ENCODE peak calls at places on chromosomes 3 and 15, in four cellular contexts. One of them, this sample, is unnamed.

GRCh38 chr3:64214002-64214696 is 11.1 kb downstream of the PRICKLE2 start:
- DNase-seq in CD8-positive, alpha-beta T cell: no peak
- DNase-seq in lower lobe of right lung: peak; percentile 62
- DNase-seq in GM23338: no peak
- DNase-seq in this sample: no peak

GRCh38 chr3:5423076-5423475 is 235.6 kb downstream of the EDEM1 start:
- DNase-seq in lower lobe of right lung: no peak
- DNase-seq in CD8-positive, alpha-beta T cell: no peak
- DNase-seq in GM23338: no peak
- DNase-seq in this sample: no peak

GRCh38 chr3:195460355-195460754 is 17.5 kb upstream of the ACAP2 start:
- DNase-seq in lower lobe of right lung: no peak
- DNase-seq in CD8-positive, alpha-beta T cell: no peak
- DNase-seq in GM23338: no peak
- DNase-seq in this sample: no peak

GRCh38 chr3:11976976-11977375 is 27.2 kb upstream of the SYN2 start:
- DNase-seq in GM23338: no peak
- DNase-seq in lower lobe of right lung: no peak
- DNase-seq in CD8-positive, alpha-beta T cell: no peak
- DNase-seq in this sample: no peak

GRCh38 chr3:113600418-113601185 is 68.2 kb downstream of the SIDT1 start:
- DNase-seq in lower lobe of right lung: no peak
- DNase-seq in GM23338: no peak
- DNase-seq in CD8-positive, alpha-beta T cell: no peak
- DNase-seq in this sample: no peak

GRCh38 chr3:141129049-141130038 is 78.2 kb downstream of the SPSB4 start:
- DNase-seq in CD8-positive, alpha-beta T cell: no peak
- DNase-seq in GM23338: no peak
- DNase-seq in lower lobe of right lung: no peak
- DNase-seq in this sample: no peak

GRCh38 chr3:126618760-126619159 is 36.2 kb downstream of the TXNRD3 start:
- DNase-seq in CD8-positive, alpha-beta T cell: no peak
- DNase-seq in GM23338: no peak
- DNase-seq in lower lobe of right lung: no peak
- DNase-seq in this sample: no peak

GRCh38 chr15:74628199-74628598 is 12.6 kb downstream of the CLK3 start:
- DNase-seq in GM23338: no peak
- DNase-seq in lower lobe of right lung: no peak
- DNase-seq in CD8-positive, alpha-beta T cell: no peak
- DNase-seq in this sample: no peak

GRCh38 chr3:115673860-115674259 is 50.5 kb downstream of the GAP43 start:
- DNase-seq in GM23338: no peak
- DNase-seq in lower lobe of right lung: no peak
- DNase-seq in CD8-positive, alpha-beta T cell: no peak
- DNase-seq in this sample: no peak

GRCh38 chr3:175129126-175129525 is 270.0 kb downstream of the NAALADL2 start:
- DNase-seq in lower lobe of right lung: no peak
- DNase-seq in GM23338: no peak
- DNase-seq in CD8-positive, alpha-beta T cell: no peak
- DNase-seq in this sample: no peak

GRCh38 chr3:142275856-142276255 is 50.5 kb upstream of the GK5 start:
- DNase-seq in CD8-positive, alpha-beta T cell: no peak
- DNase-seq in GM23338: no peak
- DNase-seq in lower lobe of right lung: no peak
- DNase-seq in this sample: no peak

GRCh38 chr15:44712108-44713005 is 1.0 kb downstream of the B2M start:
- DNase-seq in CD8-positive, alpha-beta T cell: peak; percentile 68
- DNase-seq in lower lobe of right lung: peak; percentile 75
- DNase-seq in GM23338: no peak
- DNase-seq in this sample: peak; percentile 49

GRCh38 chr15:73283341-73283962 is 85.3 kb downstream of the HCN4 start:
- DNase-seq in CD8-positive, alpha-beta T cell: no peak
- DNase-seq in GM23338: no peak
- DNase-seq in lower lobe of right lung: no peak
- DNase-seq in this sample: no peak

GRCh38 chr3:147809206-147809605 is 400.0 kb downstream of the ZIC1 start:
- DNase-seq in CD8-positive, alpha-beta T cell: no peak
- DNase-seq in GM23338: no peak
- DNase-seq in lower lobe of right lung: no peak
- DNase-seq in this sample: no peak

GRCh38 chr3:181933052-181933618 is 221.4 kb downstream of the SOX2 start:
- DNase-seq in CD8-positive, alpha-beta T cell: no peak
- DNase-seq in GM23338: no peak
- DNase-seq in lower lobe of right lung: no peak
- DNase-seq in this sample: no peak

GRCh38 chr3:143482106-143483088 is 362.8 kb downstream of the CHST2 start:
- DNase-seq in GM23338: no peak
- DNase-seq in lower lobe of right lung: no peak
- DNase-seq in CD8-positive, alpha-beta T cell: no peak
- DNase-seq in this sample: no peak

GRCh38 chr3:50166309-50167019 is 11.3 kb downstream of the SEMA3F start:
- DNase-seq in GM23338: no peak
- DNase-seq in lower lobe of right lung: no peak
- DNase-seq in CD8-positive, alpha-beta T cell: no peak
- DNase-seq in this sample: no peak

GRCh38 chr15:39301589-39301999 is 279.3 kb upstream of the THBS1 start:
- DNase-seq in CD8-positive, alpha-beta T cell: no peak
- DNase-seq in lower lobe of right lung: no peak
- DNase-seq in GM23338: no peak
- DNase-seq in this sample: no peak

GRCh38 chr3:173584093-173584833 is 186.7 kb downstream of the NLGN1 start:
- DNase-seq in CD8-positive, alpha-beta T cell: no peak
- DNase-seq in GM23338: peak; percentile 77
- DNase-seq in lower lobe of right lung: no peak
- DNase-seq in this sample: no peak

GRCh38 chr15:31366169-31366734 is 39.6 kb downstream of the KLF13 start:
- DNase-seq in lower lobe of right lung: peak; percentile 74
- DNase-seq in CD8-positive, alpha-beta T cell: no peak
- DNase-seq in GM23338: peak; percentile 54
- DNase-seq in this sample: no peak

GRCh38 chr3:52393131-52393807 is 51.6 kb downstream of the SEMA3G start:
- DNase-seq in GM23338: no peak
- DNase-seq in CD8-positive, alpha-beta T cell: no peak
- DNase-seq in lower lobe of right lung: peak; percentile 20
- DNase-seq in this sample: no peak

DNA sequence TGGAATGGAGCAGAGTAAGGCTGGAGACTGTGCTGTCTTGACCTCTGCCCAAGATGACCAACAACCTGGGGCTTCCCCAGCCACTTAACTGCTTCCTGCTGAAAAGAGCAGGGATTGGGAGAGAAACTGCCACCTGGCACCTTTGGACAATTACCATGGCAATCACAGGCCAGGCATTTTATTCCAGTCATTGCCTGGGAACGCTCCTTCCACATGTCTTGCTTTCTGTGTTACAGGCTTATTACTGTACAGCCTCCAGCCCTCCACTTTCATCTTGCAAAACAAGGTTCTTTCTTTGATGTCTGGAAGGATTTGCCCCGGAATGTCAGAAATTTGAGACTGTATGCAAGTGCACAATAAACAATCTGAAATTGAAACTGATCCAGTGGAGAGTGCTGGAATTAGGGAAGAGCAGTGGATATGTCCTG is 2.8 kb downstream of the PPP1R14D start:
- DNase-seq in GM23338: no peak
- DNase-seq in lower lobe of right lung: no peak
- DNase-seq in CD8-positive, alpha-beta T cell: no peak
- DNase-seq in this sample: no peak
- H3K27ac ChIP-seq in GM23338: no peak overlapping the region
- H3K27ac ChIP-seq in lower lobe of right lung: no peak overlapping the region
- H3K27ac ChIP-seq in CD8-positive, alpha-beta T cell: no peak overlapping the region
- H3K27ac ChIP-seq in this sample: no peak overlapping the region

GRCh38 chr15:33142708-33143107 is 51.8 kb downstream of the FMN1 start:
- DNase-seq in CD8-positive, alpha-beta T cell: no peak
- DNase-seq in lower lobe of right lung: no peak
- DNase-seq in GM23338: no peak
- DNase-seq in this sample: no peak
- H3K27ac ChIP-seq in CD8-positive, alpha-beta T cell: no peak overlapping the region
- H3K27ac ChIP-seq in lower lobe of right lung: no peak overlapping the region
- H3K27ac ChIP-seq in GM23338: no peak overlapping the region
- H3K27ac ChIP-seq in this sample: no peak overlapping the region

GRCh38 chr3:25469609-25470008 is 41.5 kb downstream of the RARB start:
- DNase-seq in lower lobe of right lung: no peak
- DNase-seq in CD8-positive, alpha-beta T cell: no peak
- DNase-seq in GM23338: no peak
- DNase-seq in this sample: no peak
- H3K27ac ChIP-seq in lower lobe of right lung: peak overlapping the region; percentile 9
- H3K27ac ChIP-seq in CD8-positive, alpha-beta T cell: no peak overlapping the region
- H3K27ac ChIP-seq in GM23338: no peak overlapping the region
- H3K27ac ChIP-seq in this sample: no peak overlapping the region

DNA sequence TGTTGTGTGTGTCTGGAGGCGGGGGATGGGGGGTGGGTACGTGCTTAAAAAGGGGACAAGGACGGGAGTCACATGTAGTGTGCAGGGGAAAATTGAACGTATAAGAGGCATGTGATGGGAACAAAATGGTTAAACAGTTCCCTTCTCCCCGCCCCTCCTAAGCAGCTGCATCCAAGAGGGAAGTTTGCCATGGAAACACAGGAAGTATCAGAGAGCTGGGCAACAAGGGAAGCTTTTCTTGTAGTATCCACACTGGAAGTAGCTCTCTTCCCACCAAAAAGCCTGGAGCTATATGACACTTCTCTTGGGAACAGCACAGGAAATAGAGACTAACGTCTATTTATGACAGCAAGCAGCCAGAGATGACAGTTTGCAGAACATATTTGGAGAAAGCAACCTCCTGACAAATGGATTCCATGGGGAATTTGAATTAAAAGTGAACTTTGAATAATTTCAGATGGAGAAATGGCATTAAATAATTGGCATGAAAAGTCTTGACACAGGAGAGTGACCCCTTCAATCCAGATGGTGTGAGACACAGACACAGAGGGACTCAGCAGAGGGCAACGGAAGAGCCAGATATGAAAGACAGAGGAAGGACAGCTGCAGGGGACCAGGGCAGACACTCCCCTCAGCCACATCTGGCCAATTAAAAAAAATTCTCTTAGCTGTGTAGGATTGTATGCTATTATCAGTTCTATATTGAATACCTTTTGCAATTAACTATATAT is 294.2 kb upstream of the TBL1XR1 start:
- DNase-seq in GM23338: no peak
- DNase-seq in lower lobe of right lung: no peak
- DNase-seq in CD8-positive, alpha-beta T cell: no peak
- DNase-seq in this sample: no peak
- H3K27ac ChIP-seq in GM23338: no peak overlapping the region
- H3K27ac ChIP-seq in lower lobe of right lung: no peak overlapping the region
- H3K27ac ChIP-seq in CD8-positive, alpha-beta T cell: no peak overlapping the region
- H3K27ac ChIP-seq in this sample: peak overlapping the region; percentile 98

GRCh38 chr3:152321806-152322377 is 53.2 kb downstream of the MBNL1 start:
- DNase-seq in CD8-positive, alpha-beta T cell: no peak
- DNase-seq in lower lobe of right lung: no peak
- DNase-seq in GM23338: no peak
- DNase-seq in this sample: no peak
- H3K27ac ChIP-seq in CD8-positive, alpha-beta T cell: no peak overlapping the region
- H3K27ac ChIP-seq in lower lobe of right lung: peak overlapping the region; percentile 0
- H3K27ac ChIP-seq in GM23338: no peak overlapping the region
- H3K27ac ChIP-seq in this sample: peak overlapping the region; percentile 19

GRCh38 chr3:189961525-189962161 is 159.1 kb downstream of the P3H2 start:
- DNase-seq in CD8-positive, alpha-beta T cell: peak; percentile 68
- DNase-seq in lower lobe of right lung: peak; percentile 54
- DNase-seq in GM23338: peak; percentile 94
- DNase-seq in this sample: peak; percentile 11
- H3K27ac ChIP-seq in CD8-positive, alpha-beta T cell: no peak overlapping the region
- H3K27ac ChIP-seq in lower lobe of right lung: no peak overlapping the region
- H3K27ac ChIP-seq in GM23338: no peak overlapping the region
- H3K27ac ChIP-seq in this sample: peak overlapping the region; percentile 69

DNA sequence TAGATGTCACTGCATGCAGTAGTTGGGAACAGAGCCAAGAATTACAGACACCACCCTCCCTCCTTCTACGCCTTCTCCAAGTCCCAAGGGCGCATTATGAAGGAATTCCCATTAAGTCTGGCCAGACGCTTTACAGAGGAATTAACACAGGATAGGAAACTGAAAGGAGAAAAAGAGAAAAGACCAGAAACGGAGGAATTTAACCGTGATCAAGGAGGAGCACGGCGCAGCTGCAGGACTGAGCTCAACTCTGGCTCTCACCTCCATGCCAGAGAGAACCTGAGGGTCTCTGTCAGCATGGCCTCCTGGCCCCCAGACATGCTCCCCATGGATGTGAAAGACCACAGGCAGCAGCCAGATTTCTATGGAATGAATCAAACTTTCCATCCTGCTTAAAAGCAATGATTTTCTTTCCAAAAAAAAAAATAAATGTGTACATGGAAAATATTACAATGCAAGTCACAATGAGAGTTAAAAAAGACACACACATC is 13.7 kb downstream of the ATP10A start:
- DNase-seq in CD8-positive, alpha-beta T cell: no peak
- DNase-seq in lower lobe of right lung: no peak
- DNase-seq in GM23338: peak; percentile 28
- DNase-seq in this sample: no peak
- H3K27ac ChIP-seq in CD8-positive, alpha-beta T cell: peak overlapping the region; percentile 72
- H3K27ac ChIP-seq in lower lobe of right lung: peak overlapping the region; percentile 86
- H3K27ac ChIP-seq in GM23338: no peak overlapping the region
- H3K27ac ChIP-seq in this sample: no peak overlapping the region

GRCh38 chr3:40021338-40021737 is 211.9 kb downstream of the MYRIP start:
- DNase-seq in GM23338: no peak
- DNase-seq in CD8-positive, alpha-beta T cell: no peak
- DNase-seq in lower lobe of right lung: no peak
- DNase-seq in this sample: no peak
- H3K27ac ChIP-seq in GM23338: no peak overlapping the region
- H3K27ac ChIP-seq in CD8-positive, alpha-beta T cell: no peak overlapping the region
- H3K27ac ChIP-seq in lower lobe of right lung: no peak overlapping the region
- H3K27ac ChIP-seq in this sample: no peak overlapping the region

GRCh38 chr15:58737298-58737697 is 12.2 kb downstream of the ADAM10 start:
- DNase-seq in lower lobe of right lung: no peak
- DNase-seq in GM23338: no peak
- DNase-seq in CD8-positive, alpha-beta T cell: no peak
- DNase-seq in this sample: no peak
- H3K27ac ChIP-seq in lower lobe of right lung: no peak overlapping the region
- H3K27ac ChIP-seq in GM23338: no peak overlapping the region
- H3K27ac ChIP-seq in CD8-positive, alpha-beta T cell: no peak overlapping the region
- H3K27ac ChIP-seq in this sample: no peak overlapping the region